ENCODE peak calls at places on chromosomes 16 and 17, in four cellular contexts. One of them, this sample, is unnamed.

GRCh38 chr17:9185142-9185541 is 163.8 kb downstream of the NTN1 start:
- DNase-seq in GM12878: no peak
- DNase-seq in K562: no peak
- DNase-seq in GM12891: no peak
- DNase-seq in this sample: no peak

GRCh38 chr16:81251871-81252270 is 13.4 kb downstream of the BCO1 start:
- DNase-seq in K562: no peak
- DNase-seq in GM12891: no peak
- DNase-seq in GM12878: no peak
- DNase-seq in this sample: no peak

GRCh38 chr17:7435676-7436555 is 681 bp downstream of the TMEM102 start:
- DNase-seq in GM12891: no peak
- DNase-seq in K562: peak; percentile 57
- DNase-seq in GM12878: no peak
- DNase-seq in this sample: peak; percentile 61

GRCh38 chr17:45431531-45432404 is 902 bp downstream of the ARHGAP27 start:
- DNase-seq in K562: peak; percentile 92
- DNase-seq in GM12878: no peak
- DNase-seq in GM12891: peak; percentile 95
- DNase-seq in this sample: no peak

GRCh38 chr16:57235128-57236092 is 9.6 kb upstream of the ARL2BP start:
- DNase-seq in GM12878: no peak
- DNase-seq in K562: peak; percentile 70
- DNase-seq in GM12891: no peak
- DNase-seq in this sample: no peak

GRCh38 chr17:48335858-48336500 is 94.0 kb downstream of the SKAP1 start:
- DNase-seq in K562: peak; percentile 37
- DNase-seq in GM12878: peak; percentile 37
- DNase-seq in GM12891: no peak
- DNase-seq in this sample: no peak

GRCh38 chr16:1160773-1161348 is 8.0 kb downstream of the CACNA1H start:
- DNase-seq in GM12878: no peak
- DNase-seq in K562: no peak
- DNase-seq in GM12891: no peak
- DNase-seq in this sample: no peak

GRCh38 chr17:79131701-79132100 is 57.1 kb downstream of the ENGASE start:
- DNase-seq in GM12891: no peak
- DNase-seq in GM12878: no peak
- DNase-seq in K562: no peak
- DNase-seq in this sample: no peak

GRCh38 chr17:32461853-32462617 is 17.7 kb downstream of the PSMD11 start:
- DNase-seq in GM12891: no peak
- DNase-seq in K562: peak; percentile 46
- DNase-seq in GM12878: no peak
- DNase-seq in this sample: peak; percentile 13

GRCh38 chr17:39701012-39701783 is 1.3 kb downstream of the ERBB2 start:
- DNase-seq in GM12878: no peak
- DNase-seq in GM12891: no peak
- DNase-seq in K562: no peak
- DNase-seq in this sample: no peak

GRCh38 chr16:74748710-74749073 is 25.9 kb downstream of the FA2H start:
- DNase-seq in K562: no peak
- DNase-seq in GM12878: no peak
- DNase-seq in GM12891: no peak
- DNase-seq in this sample: no peak

GRCh38 chr17:57948555-57949420 is 6.4 kb downstream of the CUEDC1 start:
- DNase-seq in GM12891: no peak
- DNase-seq in K562: no peak
- DNase-seq in GM12878: no peak
- DNase-seq in this sample: no peak

GRCh38 chr16:8936421-8936820 is 27.3 kb downstream of the USP7 start:
- DNase-seq in GM12878: no peak
- DNase-seq in GM12891: no peak
- DNase-seq in K562: peak; percentile 59
- DNase-seq in this sample: peak; percentile 45
- TF ChIP-seq SPI1 in GM12878: no peak
- TF ChIP-seq SPI1 in GM12891: no peak
- TF ChIP-seq SPI1 in K562: no peak
- TF ChIP-seq SPI1 in this sample: no peak

GRCh38 chr16:82533161-82533560 is 93.6 kb upstream of the CDH13 start:
- DNase-seq in GM12878: no peak
- DNase-seq in K562: no peak
- DNase-seq in GM12891: no peak
- DNase-seq in this sample: no peak

GRCh38 chr16:82530883-82531282 is 95.9 kb upstream of the CDH13 start:
- DNase-seq in GM12878: no peak
- DNase-seq in GM12891: no peak
- DNase-seq in K562: no peak
- DNase-seq in this sample: no peak

DNA sequence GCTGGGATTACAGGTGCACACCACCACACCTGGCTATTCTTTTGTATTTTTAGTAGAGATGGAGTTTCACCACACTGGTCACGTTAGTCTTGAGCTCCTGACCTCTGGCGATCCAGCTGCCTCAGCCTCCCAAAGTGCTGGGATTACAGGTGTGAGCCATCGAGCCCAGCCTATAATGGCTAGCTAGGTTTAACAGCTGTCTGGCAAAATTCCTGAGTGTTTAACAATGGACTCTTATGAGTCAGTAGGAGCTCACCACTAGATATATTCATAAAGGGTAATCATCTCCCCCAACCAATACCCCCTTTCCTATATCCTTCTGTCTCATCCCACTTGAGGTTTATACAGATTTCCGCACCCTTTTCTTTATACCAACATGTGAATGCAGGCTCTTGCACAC is 91.5 kb upstream of the CDH13 start:
- DNase-seq in K562: no peak
- DNase-seq in GM12891: no peak
- DNase-seq in GM12878: no peak
- DNase-seq in this sample: no peak
- TF ChIP-seq SPI1 in K562: no peak
- TF ChIP-seq SPI1 in GM12891: no peak
- TF ChIP-seq SPI1 in GM12878: no peak
- TF ChIP-seq SPI1 in this sample: no peak

GRCh38 chr17:41474863-41475262 is 6.1 kb downstream of the KRT35 start:
- DNase-seq in K562: no peak
- DNase-seq in GM12878: no peak
- DNase-seq in GM12891: no peak
- DNase-seq in this sample: no peak
- TF ChIP-seq SPI1 in K562: no peak
- TF ChIP-seq SPI1 in GM12878: no peak
- TF ChIP-seq SPI1 in GM12891: no peak
- TF ChIP-seq SPI1 in this sample: no peak

GRCh38 chr17:76236603-76237002 is 3.7 kb downstream of the RNF157 start:
- DNase-seq in GM12891: no peak
- DNase-seq in GM12878: no peak
- DNase-seq in K562: no peak
- DNase-seq in this sample: no peak

GRCh38 chr17:76235883-76236282 is 4.4 kb downstream of the RNF157 start:
- DNase-seq in K562: no peak
- DNase-seq in GM12891: no peak
- DNase-seq in GM12878: no peak
- DNase-seq in this sample: no peak

GRCh38 chr17:76234354-76234679 is 6.0 kb downstream of the RNF157 start:
- DNase-seq in GM12891: no peak
- DNase-seq in GM12878: peak; percentile 51
- DNase-seq in K562: peak; percentile 71
- DNase-seq in this sample: no peak

GRCh38 chr17:76233588-76234353 is 6.5 kb downstream of the RNF157 start:
- DNase-seq in GM12878: no peak
- DNase-seq in GM12891: no peak
- DNase-seq in K562: no peak
- DNase-seq in this sample: no peak

DNA sequence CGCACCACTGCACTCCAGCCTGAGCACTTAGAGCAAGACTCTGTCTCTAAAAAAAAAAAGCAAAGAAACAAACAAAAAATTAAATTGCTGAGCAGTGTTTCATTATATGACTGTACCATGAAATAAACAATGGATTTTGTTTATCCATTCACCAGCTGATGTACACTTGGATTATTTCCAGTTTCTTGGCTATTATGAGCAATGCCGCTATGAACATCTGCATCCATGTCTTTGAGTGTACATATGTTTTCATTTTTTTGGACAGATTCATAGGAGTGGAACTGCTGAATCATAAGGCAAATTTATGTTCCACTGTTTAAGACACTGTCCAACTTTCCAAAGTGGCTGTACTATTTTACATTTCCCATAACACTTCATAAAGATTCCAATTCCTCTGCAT is 8.0 kb downstream of the RNF157 start:
- DNase-seq in GM12878: no peak
- DNase-seq in GM12891: no peak
- DNase-seq in K562: no peak
- DNase-seq in this sample: no peak
- TF ChIP-seq SPI1 in GM12878: no peak
- TF ChIP-seq SPI1 in GM12891: no peak
- TF ChIP-seq SPI1 in K562: no peak
- TF ChIP-seq SPI1 in this sample: no peak

GRCh38 chr17:56812971-56813388 is 20.7 kb downstream of the C17orf67 start:
- DNase-seq in GM12878: no peak
- DNase-seq in GM12891: no peak
- DNase-seq in K562: no peak
- DNase-seq in this sample: no peak

GRCh38 chr17:56810286-56810781 is 23.4 kb downstream of the C17orf67 start:
- DNase-seq in GM12878: no peak
- DNase-seq in GM12891: no peak
- DNase-seq in K562: no peak
- DNase-seq in this sample: no peak

GRCh38 chr17:56809820-56810179 is 23.9 kb downstream of the C17orf67 start:
- DNase-seq in K562: no peak
- DNase-seq in GM12878: no peak
- DNase-seq in GM12891: no peak
- DNase-seq in this sample: no peak

GRCh38 chr17:56809106-56809819 is 24.5 kb downstream of the C17orf67 start:
- DNase-seq in K562: no peak
- DNase-seq in GM12891: no peak
- DNase-seq in GM12878: no peak
- DNase-seq in this sample: no peak

GRCh38 chr17:56810846-56811775 is 22.6 kb downstream of the C17orf67 start:
- DNase-seq in K562: no peak
- DNase-seq in GM12878: no peak
- DNase-seq in GM12891: no peak
- DNase-seq in this sample: no peak
- TF ChIP-seq SPI1 in K562: peak; percentile 98
- TF ChIP-seq SPI1 in GM12878: peak; percentile 56
- TF ChIP-seq SPI1 in GM12891: peak; percentile 79
- TF ChIP-seq SPI1 in this sample: peak; percentile 94

GRCh38 chr16:87448866-87449265 is 44.0 kb downstream of the ZCCHC14 start:
- DNase-seq in GM12878: no peak
- DNase-seq in K562: no peak
- DNase-seq in GM12891: no peak
- DNase-seq in this sample: no peak

GRCh38 chr16:87447323-87447722 is 45.5 kb downstream of the ZCCHC14 start:
- DNase-seq in K562: no peak
- DNase-seq in GM12878: no peak
- DNase-seq in GM12891: no peak
- DNase-seq in this sample: no peak

GRCh38 chr16:87443964-87444363 is 48.9 kb downstream of the ZCCHC14 start:
- DNase-seq in K562: no peak
- DNase-seq in GM12891: no peak
- DNase-seq in GM12878: no peak
- DNase-seq in this sample: no peak

GRCh38 chr16:87445486-87445885 is 47.3 kb downstream of the ZCCHC14 start:
- DNase-seq in GM12891: no peak
- DNase-seq in GM12878: no peak
- DNase-seq in K562: no peak
- DNase-seq in this sample: no peak

DNA sequence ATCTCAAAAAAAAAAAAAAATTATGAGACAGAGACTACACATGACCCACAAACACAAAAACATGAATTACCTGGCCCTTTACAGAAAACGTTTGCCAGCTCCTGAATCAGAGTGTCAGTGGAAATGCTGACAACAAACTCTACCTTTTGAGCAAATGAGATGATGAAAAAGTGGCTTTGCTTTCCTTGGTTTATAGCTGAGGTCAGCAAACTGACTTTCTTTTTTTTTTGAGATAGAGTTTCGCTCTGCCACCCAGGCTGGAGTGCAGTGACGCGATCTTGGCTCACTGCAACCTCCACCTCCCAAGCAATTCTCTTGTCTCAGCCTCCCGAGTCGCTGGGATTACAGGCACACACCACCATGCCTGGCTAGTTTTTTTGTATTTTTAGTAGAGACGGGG is 46.3 kb downstream of the ZCCHC14 start:
- DNase-seq in GM12878: no peak
- DNase-seq in K562: no peak
- DNase-seq in GM12891: no peak
- DNase-seq in this sample: no peak
- TF ChIP-seq SPI1 in GM12878: no peak
- TF ChIP-seq SPI1 in K562: no peak
- TF ChIP-seq SPI1 in GM12891: no peak
- TF ChIP-seq SPI1 in this sample: no peak

GRCh38 chr16:66930189-66930588 is 4.0 kb downstream of the CIAO2B start:
- DNase-seq in GM12891: no peak
- DNase-seq in GM12878: no peak
- DNase-seq in K562: peak; percentile 50
- DNase-seq in this sample: no peak
- TF ChIP-seq SPI1 in GM12891: no peak
- TF ChIP-seq SPI1 in GM12878: no peak
- TF ChIP-seq SPI1 in K562: no peak
- TF ChIP-seq SPI1 in this sample: no peak

DNA sequence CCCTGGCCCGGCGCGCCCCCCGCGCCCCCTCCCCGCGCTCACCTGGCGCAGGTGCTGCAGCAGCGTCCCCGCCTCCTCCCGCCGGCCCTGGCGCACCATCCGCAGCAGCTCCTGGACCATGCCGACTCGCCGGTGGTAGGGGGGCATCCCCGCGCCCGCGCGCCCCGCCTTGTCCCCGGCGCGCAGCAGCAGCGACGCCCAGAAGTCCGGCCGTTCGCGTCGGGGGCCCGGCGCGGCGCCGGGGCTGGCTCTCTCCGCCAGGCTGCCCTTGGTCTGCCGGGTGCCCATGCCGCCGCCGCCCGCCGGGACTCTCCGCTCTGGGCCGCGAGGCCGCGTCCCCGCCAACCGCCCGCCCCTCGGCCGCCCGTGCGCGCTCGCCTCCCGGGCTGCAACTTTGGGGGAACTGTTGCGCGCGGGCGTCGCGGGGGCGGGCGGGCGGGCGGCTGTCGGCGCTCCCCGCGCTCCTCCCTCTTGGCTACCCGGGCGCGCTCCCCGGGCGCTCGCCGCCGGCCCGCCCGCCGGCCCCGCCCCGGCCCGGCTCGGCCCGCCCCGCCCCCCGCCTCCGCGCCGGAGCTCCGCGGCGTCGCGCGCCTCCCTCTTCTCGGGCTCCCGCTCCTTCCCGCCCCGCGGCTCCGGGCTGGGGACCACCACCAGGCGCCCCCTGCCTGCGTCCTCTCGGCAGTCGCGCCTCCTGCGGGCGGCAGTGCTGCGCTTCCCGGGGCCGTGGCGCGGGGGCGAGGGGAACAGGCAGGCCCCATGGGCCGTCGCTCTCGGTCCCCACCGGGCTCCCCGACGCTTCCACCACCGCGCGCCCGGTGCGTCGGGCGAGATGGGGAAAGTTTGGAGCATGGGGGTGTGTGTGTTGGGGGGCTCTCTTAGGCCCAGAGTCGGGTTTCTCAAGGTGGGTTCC is at the start of gene LRRC75A:
- DNase-seq in K562: peak; percentile 79
- DNase-seq in GM12891: peak; percentile 83
- DNase-seq in GM12878: no peak
- DNase-seq in this sample: no peak
- TF ChIP-seq SPI1 in K562: no peak
- TF ChIP-seq SPI1 in GM12891: no peak
- TF ChIP-seq SPI1 in GM12878: no peak
- TF ChIP-seq SPI1 in this sample: no peak

This sample was measured in HL-60.